ENCODE peak calls at places on chromosome 20, in five cellular contexts. One of them, this sample, is unnamed.

GRCh38 chr20:10067305-10067704 is 32.5 kb downstream of the ANKEF1 start:
- DNase-seq in hepatocyte: no peak
- DNase-seq in ovary: no peak
- DNase-seq in tibial artery: no peak
- DNase-seq in SK-N-SH: no peak
- DNase-seq in this sample: no peak

GRCh38 chr20:19934792-19935491 is 82.2 kb upstream of the NAA20 start:
- DNase-seq in SK-N-SH: no peak
- DNase-seq in tibial artery: peak; percentile 81
- DNase-seq in ovary: peak; percentile 34
- DNase-seq in hepatocyte: peak; percentile 22
- DNase-seq in this sample: no peak

GRCh38 chr20:57006411-57007170 is 259.9 kb downstream of the BMP7 start:
- DNase-seq in SK-N-SH: no peak
- DNase-seq in ovary: no peak
- DNase-seq in tibial artery: no peak
- DNase-seq in hepatocyte: no peak
- DNase-seq in this sample: no peak

GRCh38 chr20:50558483-50558925 is 48.3 kb downstream of the PTPN1 start:
- DNase-seq in ovary: no peak
- DNase-seq in hepatocyte: no peak
- DNase-seq in SK-N-SH: no peak
- DNase-seq in tibial artery: no peak
- DNase-seq in this sample: no peak

GRCh38 chr20:35252037-35252461 is 25.6 kb downstream of the MMP24 start:
- DNase-seq in hepatocyte: no peak
- DNase-seq in ovary: no peak
- DNase-seq in tibial artery: no peak
- DNase-seq in SK-N-SH: no peak
- DNase-seq in this sample: no peak

GRCh38 chr20:57474816-57475215 is 50.1 kb downstream of the CTCFL start:
- DNase-seq in tibial artery: peak; percentile 19
- DNase-seq in SK-N-SH: no peak
- DNase-seq in hepatocyte: no peak
- DNase-seq in ovary: no peak
- DNase-seq in this sample: no peak

GRCh38 chr20:16129411-16129810 is 443.8 kb downstream of the KIF16B start:
- DNase-seq in hepatocyte: no peak
- DNase-seq in tibial artery: no peak
- DNase-seq in SK-N-SH: no peak
- DNase-seq in ovary: no peak
- DNase-seq in this sample: peak; percentile 60

GRCh38 chr20:57468523-57469417 is 56.2 kb downstream of the CTCFL start:
- DNase-seq in ovary: no peak
- DNase-seq in SK-N-SH: no peak
- DNase-seq in tibial artery: no peak
- DNase-seq in hepatocyte: no peak
- DNase-seq in this sample: no peak

GRCh38 chr20:3592931-3593330 is 70.3 kb downstream of the GFRA4 start:
- DNase-seq in SK-N-SH: no peak
- DNase-seq in ovary: no peak
- DNase-seq in tibial artery: no peak
- DNase-seq in hepatocyte: no peak
- DNase-seq in this sample: no peak

GRCh38 chr20:57770852-57771746 is 61.3 kb upstream of the PMEPA1 start:
- DNase-seq in ovary: no peak
- DNase-seq in hepatocyte: no peak
- DNase-seq in SK-N-SH: no peak
- DNase-seq in tibial artery: peak; percentile 34
- DNase-seq in this sample: no peak

GRCh38 chr20:433300-433975 is 25.3 kb downstream of the RBCK1 start:
- DNase-seq in tibial artery: no peak
- DNase-seq in ovary: no peak
- DNase-seq in hepatocyte: no peak
- DNase-seq in SK-N-SH: no peak
- DNase-seq in this sample: peak; percentile 28

GRCh38 chr20:48128436-48128835 is 343.2 kb upstream of the SULF2 start:
- DNase-seq in tibial artery: no peak
- DNase-seq in hepatocyte: no peak
- DNase-seq in SK-N-SH: no peak
- DNase-seq in ovary: no peak
- DNase-seq in this sample: no peak

GRCh38 chr20:57388953-57389694 is 2.1 kb upstream of the RBM38 start:
- DNase-seq in ovary: peak; percentile 80
- DNase-seq in hepatocyte: peak; percentile 92
- DNase-seq in tibial artery: peak; percentile 90
- DNase-seq in SK-N-SH: no peak
- DNase-seq in this sample: no peak

GRCh38 chr20:48329676-48330644 is 497.8 kb downstream of the PREX1 start:
- DNase-seq in SK-N-SH: peak; percentile 78
- DNase-seq in ovary: no peak
- DNase-seq in tibial artery: no peak
- DNase-seq in hepatocyte: no peak
- DNase-seq in this sample: peak; percentile 90

GRCh38 chr20:48672324-48672723 is 155.5 kb downstream of the PREX1 start:
- DNase-seq in SK-N-SH: no peak
- DNase-seq in ovary: no peak
- DNase-seq in tibial artery: no peak
- DNase-seq in hepatocyte: no peak
- DNase-seq in this sample: no peak

GRCh38 chr20:49866051-49866450 is 49.3 kb downstream of the SPATA2 start:
- DNase-seq in ovary: no peak
- DNase-seq in hepatocyte: no peak
- DNase-seq in SK-N-SH: no peak
- DNase-seq in tibial artery: no peak
- DNase-seq in this sample: no peak

GRCh38 chr20:38969708-38970107 is 7.6 kb downstream of the DHX35 start:
- DNase-seq in hepatocyte: peak; percentile 44
- DNase-seq in ovary: no peak
- DNase-seq in tibial artery: no peak
- DNase-seq in SK-N-SH: no peak
- DNase-seq in this sample: no peak

GRCh38 chr20:64247312-64247627 is 8.3 kb upstream of the PCMTD2 start:
- DNase-seq in hepatocyte: no peak
- DNase-seq in ovary: no peak
- DNase-seq in tibial artery: peak; percentile 55
- DNase-seq in SK-N-SH: no peak
- DNase-seq in this sample: no peak

GRCh38 chr20:23068283-23068682 is 17.8 kb downstream of the CD93 start:
- DNase-seq in hepatocyte: no peak
- DNase-seq in SK-N-SH: no peak
- DNase-seq in tibial artery: no peak
- DNase-seq in ovary: no peak
- DNase-seq in this sample: no peak

GRCh38 chr20:9256359-9256758 is 187.5 kb downstream of the PLCB4 start:
- DNase-seq in ovary: no peak
- DNase-seq in hepatocyte: no peak
- DNase-seq in SK-N-SH: no peak
- DNase-seq in tibial artery: no peak
- DNase-seq in this sample: no peak

GRCh38 chr20:21102252-21102609 is 3.9 kb downstream of the LINC00237 start:
- DNase-seq in ovary: no peak
- DNase-seq in SK-N-SH: peak; percentile 57
- DNase-seq in hepatocyte: no peak
- DNase-seq in tibial artery: no peak
- DNase-seq in this sample: no peak

GRCh38 chr20:16966276-16966880 is 218.2 kb downstream of the OTOR start:
- DNase-seq in tibial artery: no peak
- DNase-seq in SK-N-SH: no peak
- DNase-seq in ovary: no peak
- DNase-seq in hepatocyte: no peak
- DNase-seq in this sample: no peak

GRCh38 chr20:23873370-23874015 is 6.1 kb downstream of the CST5 start:
- DNase-seq in SK-N-SH: no peak
- DNase-seq in ovary: no peak
- DNase-seq in hepatocyte: no peak
- DNase-seq in tibial artery: no peak
- DNase-seq in this sample: no peak

GRCh38 chr20:3248167-3248992 is 9.4 kb upstream of the SLC4A11 start:
- DNase-seq in SK-N-SH: no peak
- DNase-seq in ovary: no peak
- DNase-seq in tibial artery: no peak
- DNase-seq in hepatocyte: peak; percentile 39
- DNase-seq in this sample: no peak

GRCh38 chr20:32036716-32037355 is 15.2 kb upstream of the HCK start:
- DNase-seq in hepatocyte: no peak
- DNase-seq in ovary: no peak
- DNase-seq in SK-N-SH: no peak
- DNase-seq in tibial artery: no peak
- DNase-seq in this sample: no peak

GRCh38 chr20:19692685-19693119 is 65.4 kb upstream of the RIN2 start:
- DNase-seq in tibial artery: no peak
- DNase-seq in ovary: peak; percentile 64
- DNase-seq in hepatocyte: peak; percentile 66
- DNase-seq in SK-N-SH: peak; percentile 58
- DNase-seq in this sample: peak; percentile 77

GRCh38 chr20:36644032-36644712 is 1.8 kb downstream of the SLA2 start:
- DNase-seq in SK-N-SH: no peak
- DNase-seq in hepatocyte: no peak
- DNase-seq in ovary: no peak
- DNase-seq in tibial artery: no peak
- DNase-seq in this sample: no peak

GRCh38 chr20:43409041-43409913 is 48.4 kb upstream of the SRSF6 start:
- DNase-seq in ovary: no peak
- DNase-seq in SK-N-SH: peak; percentile 39
- DNase-seq in tibial artery: no peak
- DNase-seq in hepatocyte: peak; percentile 35
- DNase-seq in this sample: peak; percentile 66

GRCh38 chr20:21529863-21530262 is 16.0 kb upstream of the NKX2-2 start:
- DNase-seq in hepatocyte: no peak
- DNase-seq in SK-N-SH: no peak
- DNase-seq in ovary: no peak
- DNase-seq in tibial artery: no peak
- DNase-seq in this sample: no peak

GRCh38 chr20:62350098-62350628 is 16.9 kb downstream of the LAMA5 start:
- DNase-seq in hepatocyte: peak; percentile 83
- DNase-seq in tibial artery: no peak
- DNase-seq in SK-N-SH: no peak
- DNase-seq in ovary: no peak
- DNase-seq in this sample: no peak

GRCh38 chr20:62352402-62353288 is 14.5 kb downstream of the LAMA5 start:
- DNase-seq in tibial artery: peak; percentile 97
- DNase-seq in ovary: no peak
- DNase-seq in SK-N-SH: peak; percentile 92
- DNase-seq in hepatocyte: no peak
- DNase-seq in this sample: no peak

GRCh38 chr20:62350629-62351422 is 16.3 kb downstream of the LAMA5 start:
- DNase-seq in hepatocyte: no peak
- DNase-seq in SK-N-SH: no peak
- DNase-seq in tibial artery: no peak
- DNase-seq in ovary: no peak
- DNase-seq in this sample: no peak

GRCh38 chr20:62353289-62354030 is 13.7 kb downstream of the LAMA5 start:
- DNase-seq in ovary: no peak
- DNase-seq in hepatocyte: no peak
- DNase-seq in tibial artery: no peak
- DNase-seq in SK-N-SH: no peak
- DNase-seq in this sample: no peak

GRCh38 chr20:62351469-62352401 is 15.4 kb downstream of the LAMA5 start:
- DNase-seq in tibial artery: no peak
- DNase-seq in SK-N-SH: no peak
- DNase-seq in ovary: no peak
- DNase-seq in hepatocyte: no peak
- DNase-seq in this sample: no peak
- H3K4me1 ChIP-seq in tibial artery: peaks cover 12% of the 10 kb centered on the region
- H3K4me1 ChIP-seq in SK-N-SH: peaks cover 19% of the 10 kb centered on the region
- H3K4me1 ChIP-seq in ovary: peaks cover 11% of the 10 kb centered on the region
- H3K4me1 ChIP-seq in hepatocyte: peaks cover 47% of the 10 kb centered on the region
- H3K4me1 ChIP-seq in this sample: peaks cover 24% of the 10 kb centered on the region

DNA sequence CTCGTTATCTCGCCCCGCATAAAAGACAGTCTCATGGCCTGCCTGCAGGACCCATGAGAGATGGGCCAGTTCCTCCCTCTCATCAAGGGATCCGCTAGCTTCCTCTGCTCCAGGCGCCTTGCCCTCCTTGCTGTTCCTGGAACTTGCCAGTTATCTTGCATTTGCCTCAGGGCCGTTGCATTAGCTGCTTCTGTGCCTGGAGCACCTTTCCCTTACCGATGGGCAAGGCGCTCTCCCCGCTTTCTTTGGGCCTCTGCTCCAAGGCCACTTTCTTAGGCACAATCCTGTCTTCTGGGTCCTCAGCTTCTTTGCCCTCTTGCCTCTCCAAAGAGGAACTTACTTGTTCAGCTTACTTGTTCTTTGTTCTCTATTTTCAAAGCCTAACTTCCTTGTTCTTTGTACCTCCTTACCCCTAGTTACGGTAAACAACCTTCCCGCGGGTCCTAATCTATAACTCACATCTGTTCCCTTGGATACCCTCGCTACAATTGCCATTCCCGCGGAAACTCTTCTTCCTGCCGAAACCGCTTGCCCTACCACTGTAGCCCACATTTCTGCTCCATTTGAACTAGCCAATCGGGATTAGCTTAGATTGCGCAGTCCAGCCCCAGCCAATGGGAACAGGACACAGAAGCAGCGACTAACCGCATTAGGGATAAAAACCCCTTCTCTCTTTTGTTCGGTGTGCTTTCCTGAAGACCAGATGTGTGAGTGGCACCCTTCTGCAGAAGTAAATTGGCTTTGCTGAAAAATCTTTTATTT is 887 bp upstream of the NSFL1C start:
- DNase-seq in hepatocyte: peak; percentile 52
- DNase-seq in tibial artery: no peak
- DNase-seq in SK-N-SH: peak; percentile 9
- DNase-seq in ovary: no peak
- DNase-seq in this sample: no peak
- H3K4me3 ChIP-seq in hepatocyte: no peak overlapping the region
- H3K4me3 ChIP-seq in tibial artery: peak overlapping the region; percentile 93
- H3K4me3 ChIP-seq in SK-N-SH: no peak overlapping the region
- H3K4me3 ChIP-seq in ovary: no peak overlapping the region
- H3K4me3 ChIP-seq in this sample: no peak overlapping the region

GRCh38 chr20:46799781-46800180 is 90.3 kb downstream of the SLC2A10 start:
- DNase-seq in SK-N-SH: no peak
- DNase-seq in ovary: no peak
- DNase-seq in hepatocyte: no peak
- DNase-seq in tibial artery: no peak
- DNase-seq in this sample: no peak

GRCh38 chr20:46800405-46800804 is 91.0 kb downstream of the SLC2A10 start:
- DNase-seq in ovary: no peak
- DNase-seq in SK-N-SH: no peak
- DNase-seq in tibial artery: no peak
- DNase-seq in hepatocyte: no peak
- DNase-seq in this sample: no peak

GRCh38 chr20:46802696-46803445 is 91.8 kb upstream of the EYA2 start:
- DNase-seq in ovary: no peak
- DNase-seq in SK-N-SH: no peak
- DNase-seq in hepatocyte: peak; percentile 26
- DNase-seq in tibial artery: no peak
- DNase-seq in this sample: peak; percentile 86

GRCh38 chr20:46803446-46804020 is 91.1 kb upstream of the EYA2 start:
- DNase-seq in tibial artery: no peak
- DNase-seq in hepatocyte: no peak
- DNase-seq in ovary: no peak
- DNase-seq in SK-N-SH: no peak
- DNase-seq in this sample: no peak

GRCh38 chr20:46801003-46801702 is 91.7 kb downstream of the SLC2A10 start:
- DNase-seq in ovary: no peak
- DNase-seq in tibial artery: no peak
- DNase-seq in hepatocyte: no peak
- DNase-seq in SK-N-SH: no peak
- DNase-seq in this sample: no peak
- H3K27ac ChIP-seq in ovary: no peak overlapping the region
- H3K27ac ChIP-seq in tibial artery: no peak overlapping the region
- H3K27ac ChIP-seq in hepatocyte: no peak overlapping the region
- H3K27ac ChIP-seq in SK-N-SH: no peak overlapping the region
- H3K27ac ChIP-seq in this sample: no peak overlapping the region

GRCh38 chr20:62210496-62210855 is 9.6 kb downstream of the HRH3 start:
- DNase-seq in SK-N-SH: peak; percentile 61
- DNase-seq in hepatocyte: no peak
- DNase-seq in tibial artery: no peak
- DNase-seq in ovary: no peak
- DNase-seq in this sample: peak; percentile 72
- H3K4me1 ChIP-seq in SK-N-SH: no peaks in the 10 kb centered on the region
- H3K4me1 ChIP-seq in hepatocyte: no peaks in the 10 kb centered on the region
- H3K4me1 ChIP-seq in tibial artery: no peaks in the 10 kb centered on the region
- H3K4me1 ChIP-seq in ovary: no peaks in the 10 kb centered on the region
- H3K4me1 ChIP-seq in this sample: peaks cover 25% of the 10 kb centered on the region